ENCODE peak calls at places on chromosomes 5 and 9, in four cellular contexts. One of them, this sample, is unnamed.

GRCh38 chr9:132973713-132974112 is 4.8 kb upstream of the GFI1B start:
- DNase-seq in Calu3: no peak
- DNase-seq in transverse colon: no peak
- DNase-seq in IMR-90: peak
- DNase-seq in this sample: no peak

GRCh38 chr9:124110307-124110915 is 98.8 kb downstream of the LHX2 start:
- DNase-seq in Calu3: peak
- DNase-seq in transverse colon: peak
- DNase-seq in IMR-90: peak
- DNase-seq in this sample: peak

GRCh38 chr5:82307431-82307830 is 29.3 kb upstream of the RPS23 start:
- DNase-seq in Calu3: no peak
- DNase-seq in transverse colon: no peak
- DNase-seq in IMR-90: no peak
- DNase-seq in this sample: no peak

GRCh38 chr9:111056554-111056953 is 18.3 kb upstream of the LPAR1 start:
- DNase-seq in Calu3: no peak
- DNase-seq in transverse colon: no peak
- DNase-seq in IMR-90: peak
- DNase-seq in this sample: no peak

GRCh38 chr9:122379340-122379739 is 8.5 kb downstream of the PTGS1 start:
- DNase-seq in Calu3: no peak
- DNase-seq in transverse colon: no peak
- DNase-seq in IMR-90: no peak
- DNase-seq in this sample: no peak

GRCh38 chr5:41747291-41747690 is 122.9 kb downstream of the OXCT1 start:
- DNase-seq in Calu3: peak
- DNase-seq in transverse colon: no peak
- DNase-seq in IMR-90: peak
- DNase-seq in this sample: no peak

GRCh38 chr9:89377411-89377810 is 59.1 kb downstream of the SECISBP2 start:
- DNase-seq in Calu3: no peak
- DNase-seq in transverse colon: no peak
- DNase-seq in IMR-90: no peak
- DNase-seq in this sample: no peak

GRCh38 chr9:72675586-72675985 is 154.2 kb downstream of the TMC1 start:
- DNase-seq in Calu3: peak
- DNase-seq in transverse colon: no peak
- DNase-seq in IMR-90: no peak
- DNase-seq in this sample: no peak

GRCh38 chr9:93118863-93119702 is 15.0 kb downstream of the NINJ1 start:
- DNase-seq in Calu3: no peak
- DNase-seq in transverse colon: no peak
- DNase-seq in IMR-90: no peak
- DNase-seq in this sample: no peak

GRCh38 chr9:134065720-134066419 is 2.0 kb downstream of the BRD3 start:
- DNase-seq in Calu3: peak
- DNase-seq in transverse colon: peak
- DNase-seq in IMR-90: peak
- DNase-seq in this sample: peak

DNA sequence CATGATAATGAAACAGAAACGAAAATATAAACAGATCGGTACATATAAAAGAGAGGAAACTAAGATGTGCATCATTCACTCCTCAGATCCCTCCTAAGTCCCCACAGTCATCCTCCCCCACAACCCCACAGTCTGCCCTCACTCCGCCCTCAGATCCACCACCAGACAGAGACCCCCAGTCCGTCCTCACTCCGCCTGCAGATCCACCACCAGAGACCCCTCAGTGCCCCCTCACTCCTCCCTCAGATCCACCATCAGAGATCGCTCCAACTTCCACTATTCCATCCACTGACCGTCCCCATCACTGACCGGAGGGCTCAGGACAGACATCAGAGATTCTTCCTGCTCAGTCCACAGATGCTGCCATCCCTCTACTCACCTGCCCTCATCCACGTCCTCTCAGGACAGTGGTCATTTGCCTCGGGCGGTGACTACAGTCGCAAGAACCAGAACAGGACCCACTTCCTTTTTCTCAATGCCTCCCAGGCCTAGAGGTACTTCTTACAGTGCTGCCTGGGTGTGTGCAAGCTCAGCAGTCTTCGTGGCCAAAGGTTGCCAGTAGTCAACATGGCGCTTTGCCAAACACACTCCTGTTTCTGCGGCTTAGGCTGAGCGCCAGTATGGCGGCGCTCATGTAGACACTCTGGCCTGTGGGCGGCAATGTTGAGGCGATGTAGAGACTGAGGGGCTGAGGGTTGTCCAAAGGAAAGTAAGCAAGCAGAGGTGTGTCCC is 8.3 kb upstream of the SPATA31C1 start:
- DNase-seq in Calu3: peak
- DNase-seq in transverse colon: peak
- DNase-seq in IMR-90: no peak
- DNase-seq in this sample: no peak
- TF ChIP-seq CTCF in Calu3: no peak
- TF ChIP-seq CTCF in transverse colon: peak
- TF ChIP-seq CTCF in IMR-90: no peak
- TF ChIP-seq CTCF in this sample: no peak

DNA sequence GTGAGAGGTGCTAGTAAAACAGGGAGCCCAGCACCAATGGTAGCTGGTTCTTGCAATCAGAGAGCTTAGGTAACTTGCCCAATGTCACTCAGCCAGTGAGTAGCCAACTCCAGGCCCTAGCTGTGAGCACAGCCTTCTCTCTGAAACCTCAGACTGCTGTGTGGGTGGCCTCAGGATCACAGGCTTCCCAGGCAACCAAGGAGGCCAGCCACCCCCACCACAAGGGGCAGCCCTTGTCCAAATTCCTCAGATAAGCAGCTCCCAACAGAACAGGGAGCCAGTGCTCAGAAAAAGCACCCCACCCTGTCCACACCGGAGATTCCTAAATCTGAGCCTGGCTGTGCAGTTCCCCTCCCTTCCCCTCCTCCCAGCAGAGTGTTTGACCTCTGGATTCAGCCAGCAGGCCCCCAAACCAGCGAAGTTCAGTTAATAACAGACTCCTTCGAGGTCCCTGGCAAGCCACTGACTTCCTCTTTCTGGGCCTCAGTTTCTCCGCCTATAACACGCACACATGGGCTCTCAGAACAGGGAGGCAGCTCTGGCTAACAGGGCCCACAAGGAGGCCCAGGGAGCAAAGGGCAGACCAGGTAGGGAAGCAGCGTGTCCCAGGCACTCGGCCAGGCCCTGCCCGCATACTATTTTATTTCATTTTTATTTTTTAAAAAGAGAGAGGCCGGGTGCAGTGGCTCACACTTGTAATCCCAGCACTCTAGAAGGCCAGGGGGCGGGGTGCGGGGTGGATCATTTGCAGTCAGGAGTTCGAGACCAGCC is 2.7 kb downstream of the EEIG1 start:
- DNase-seq in Calu3: peak
- DNase-seq in transverse colon: peak
- DNase-seq in IMR-90: peak
- DNase-seq in this sample: no peak
- TF ChIP-seq CTCF in Calu3: no peak
- TF ChIP-seq CTCF in transverse colon: peak
- TF ChIP-seq CTCF in IMR-90: no peak
- TF ChIP-seq CTCF in this sample: no peak

DNA sequence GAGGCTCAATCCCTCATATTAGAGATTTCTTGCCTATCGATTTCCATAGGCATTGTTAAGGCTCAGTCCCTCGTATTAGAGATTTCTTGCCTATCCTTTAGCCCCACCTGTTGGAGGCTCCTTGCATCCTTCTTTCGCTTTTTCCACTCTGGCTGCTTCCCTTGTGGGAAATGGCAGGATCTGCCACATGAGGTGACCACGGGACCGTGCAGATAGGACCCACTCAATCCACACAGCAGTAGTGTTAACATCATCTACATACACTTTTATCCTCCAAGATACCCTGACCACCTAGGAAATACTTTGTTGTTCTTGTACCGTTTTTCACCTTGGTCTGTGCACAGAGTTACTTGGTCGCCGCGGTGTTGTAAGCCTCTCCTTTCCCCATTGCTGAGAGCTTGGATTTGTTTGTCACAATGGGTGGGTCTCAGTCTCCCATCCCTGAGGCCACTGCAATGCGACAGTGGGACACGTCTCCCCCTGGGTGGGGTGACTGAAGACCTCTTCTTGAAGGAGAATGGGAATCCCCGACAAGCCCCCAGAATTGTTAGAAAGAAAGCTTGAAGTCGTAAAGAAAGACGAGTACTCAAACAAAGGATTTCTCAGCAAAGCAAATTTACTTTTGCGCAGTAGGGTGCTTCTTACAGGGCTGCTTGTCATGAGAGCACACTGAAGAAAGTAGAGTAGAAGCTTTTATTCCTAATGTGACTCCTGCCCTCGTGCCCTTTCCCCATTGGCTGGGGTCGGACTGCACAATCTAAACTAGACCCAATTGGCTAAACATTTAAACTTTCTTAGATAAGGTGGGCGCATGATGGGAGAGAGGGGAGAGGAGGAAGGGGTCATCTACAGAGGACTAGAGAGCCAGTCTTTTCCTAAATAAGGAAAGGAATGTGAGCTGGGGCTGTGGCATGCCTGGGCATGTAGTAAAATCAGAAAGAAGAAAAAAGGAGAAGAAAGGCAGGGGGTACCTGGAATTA is 19.8 kb downstream of the IFT74 start:
- DNase-seq in Calu3: peak
- DNase-seq in transverse colon: peak
- DNase-seq in IMR-90: peak
- DNase-seq in this sample: no peak
- TF ChIP-seq CTCF in Calu3: peak
- TF ChIP-seq CTCF in transverse colon: peak
- TF ChIP-seq CTCF in IMR-90: peak
- TF ChIP-seq CTCF in this sample: no peak

GRCh38 chr9:112366591-112366990 is 13.3 kb upstream of the HSDL2 start:
- DNase-seq in Calu3: peak
- DNase-seq in transverse colon: no peak
- DNase-seq in IMR-90: no peak
- DNase-seq in this sample: no peak
- TF ChIP-seq CTCF in Calu3: peak
- TF ChIP-seq CTCF in transverse colon: no peak
- TF ChIP-seq CTCF in IMR-90: no peak
- TF ChIP-seq CTCF in this sample: no peak

GRCh38 chr5:96023518-96023917 is 61.9 kb upstream of the ELL2 start:
- DNase-seq in Calu3: no peak
- DNase-seq in transverse colon: no peak
- DNase-seq in IMR-90: peak
- DNase-seq in this sample: no peak
- TF ChIP-seq CTCF in Calu3: no peak
- TF ChIP-seq CTCF in transverse colon: no peak
- TF ChIP-seq CTCF in IMR-90: no peak
- TF ChIP-seq CTCF in this sample: no peak

GRCh38 chr9:21398955-21399489 is 9.9 kb upstream of the IFNA8 start:
- DNase-seq in Calu3: no peak
- DNase-seq in transverse colon: no peak
- DNase-seq in IMR-90: no peak
- DNase-seq in this sample: no peak

GRCh38 chr9:21404146-21404545 is 4.8 kb upstream of the IFNA8 start:
- DNase-seq in Calu3: no peak
- DNase-seq in transverse colon: no peak
- DNase-seq in IMR-90: no peak
- DNase-seq in this sample: no peak

GRCh38 chr9:21402387-21403247 is 6.3 kb upstream of the IFNA8 start:
- DNase-seq in Calu3: peak
- DNase-seq in transverse colon: no peak
- DNase-seq in IMR-90: no peak
- DNase-seq in this sample: peak
- TF ChIP-seq CTCF in Calu3: no peak
- TF ChIP-seq CTCF in transverse colon: no peak
- TF ChIP-seq CTCF in IMR-90: no peak
- TF ChIP-seq CTCF in this sample: peak

DNA sequence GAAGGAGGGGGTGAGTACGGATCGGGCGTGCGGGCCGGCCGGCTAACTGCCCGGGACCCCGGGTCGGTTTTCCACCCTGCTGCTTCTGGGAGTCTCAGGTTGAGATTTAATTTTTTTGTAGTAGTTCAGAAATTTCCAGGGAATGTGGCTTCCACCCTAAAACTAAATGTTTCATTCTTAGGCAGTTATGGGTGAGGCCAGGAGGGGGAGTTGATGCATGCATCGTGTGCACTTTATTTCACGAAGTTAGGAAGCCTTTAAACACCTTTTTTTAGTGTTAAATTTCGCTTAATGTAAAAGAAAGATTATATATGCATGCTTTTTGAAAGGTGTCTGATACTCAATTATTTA is 914 bp downstream of the CDK9 start:
- DNase-seq in Calu3: no peak
- DNase-seq in transverse colon: no peak
- DNase-seq in IMR-90: no peak
- DNase-seq in this sample: no peak
- TF ChIP-seq CTCF in Calu3: no peak
- TF ChIP-seq CTCF in transverse colon: peak
- TF ChIP-seq CTCF in IMR-90: peak
- TF ChIP-seq CTCF in this sample: no peak